ENCODE peak calls at places on chromosomes 1 and 21, in four cellular contexts. One of them, this sample, is unnamed.
A peak's percentile ranks its signal among the peaks of the same experiment; 100 is the strongest.

GRCh38 chr1:186550832-186551231 is 89.9 kb upstream of the PDC start:
- DNase-seq in SW480: no peak
- DNase-seq in choroid plexus epithelial cell: no peak
- DNase-seq in HTR-8/SVneo: no peak
- DNase-seq in this sample: no peak

GRCh38 chr1:54715493-54716298 is at the start of gene TTC4:
- DNase-seq in choroid plexus epithelial cell: peak; percentile 79
- DNase-seq in HTR-8/SVneo: peak; percentile 57
- DNase-seq in SW480: peak; percentile 74
- DNase-seq in this sample: peak; percentile 91

GRCh38 chr21:45150630-45151265 is 76.4 kb downstream of the ADARB1 start:
- DNase-seq in SW480: peak; percentile 25
- DNase-seq in HTR-8/SVneo: no peak
- DNase-seq in choroid plexus epithelial cell: no peak
- DNase-seq in this sample: no peak

GRCh38 chr1:29579821-29580425 is 343.6 kb downstream of the PTPRU start:
- DNase-seq in HTR-8/SVneo: peak; percentile 29
- DNase-seq in SW480: no peak
- DNase-seq in choroid plexus epithelial cell: peak; percentile 75
- DNase-seq in this sample: no peak

GRCh38 chr1:44783697-44784093 is 4.3 kb downstream of the BEST4 start:
- DNase-seq in SW480: no peak
- DNase-seq in choroid plexus epithelial cell: no peak
- DNase-seq in HTR-8/SVneo: no peak
- DNase-seq in this sample: no peak

GRCh38 chr1:57831624-57832023 is 407.8 kb upstream of the DAB1 start:
- DNase-seq in choroid plexus epithelial cell: peak; percentile 33
- DNase-seq in HTR-8/SVneo: no peak
- DNase-seq in SW480: no peak
- DNase-seq in this sample: peak; percentile 3

GRCh38 chr1:9316080-9316444 is 23.4 kb downstream of the SPSB1 start:
- DNase-seq in SW480: no peak
- DNase-seq in choroid plexus epithelial cell: peak; percentile 27
- DNase-seq in HTR-8/SVneo: no peak
- DNase-seq in this sample: no peak

GRCh38 chr1:198387587-198387986 is 152.9 kb downstream of the ATP6V1G3 start:
- DNase-seq in SW480: no peak
- DNase-seq in HTR-8/SVneo: peak; percentile 5
- DNase-seq in choroid plexus epithelial cell: peak; percentile 75
- DNase-seq in this sample: no peak

GRCh38 chr1:193358419-193358818 is 172.0 kb upstream of the B3GALT2 start:
- DNase-seq in SW480: no peak
- DNase-seq in HTR-8/SVneo: no peak
- DNase-seq in choroid plexus epithelial cell: no peak
- DNase-seq in this sample: no peak

GRCh38 chr1:25022361-25023189 is 92.5 kb upstream of the RUNX3 start:
- DNase-seq in HTR-8/SVneo: peak; percentile 88
- DNase-seq in choroid plexus epithelial cell: peak; percentile 99
- DNase-seq in SW480: peak; percentile 84
- DNase-seq in this sample: no peak

GRCh38 chr1:20137604-20138003 is 1.5 kb upstream of the PLA2G2F start:
- DNase-seq in choroid plexus epithelial cell: no peak
- DNase-seq in SW480: no peak
- DNase-seq in HTR-8/SVneo: no peak
- DNase-seq in this sample: no peak

GRCh38 chr1:226806988-226807387 is 63.4 kb upstream of the PSEN2 start:
- DNase-seq in choroid plexus epithelial cell: no peak
- DNase-seq in HTR-8/SVneo: no peak
- DNase-seq in SW480: no peak
- DNase-seq in this sample: no peak

GRCh38 chr1:67735806-67736627 is 51.0 kb downstream of the GADD45A start:
- DNase-seq in HTR-8/SVneo: peak; percentile 76
- DNase-seq in choroid plexus epithelial cell: peak; percentile 94
- DNase-seq in SW480: peak; percentile 87
- DNase-seq in this sample: peak; percentile 86

GRCh38 chr1:117664314-117664713 is 58.5 kb downstream of the TENT5C start:
- DNase-seq in HTR-8/SVneo: no peak
- DNase-seq in SW480: no peak
- DNase-seq in choroid plexus epithelial cell: no peak
- DNase-seq in this sample: no peak

GRCh38 chr1:43847290-43847689 is 86.3 kb upstream of the ARTN start:
- DNase-seq in choroid plexus epithelial cell: peak; percentile 32
- DNase-seq in HTR-8/SVneo: no peak
- DNase-seq in SW480: no peak
- DNase-seq in this sample: no peak

GRCh38 chr1:16152521-16153087 is 3.3 kb downstream of the EPHA2 start:
- DNase-seq in choroid plexus epithelial cell: peak; percentile 63
- DNase-seq in HTR-8/SVneo: no peak
- DNase-seq in SW480: peak; percentile 24
- DNase-seq in this sample: no peak

GRCh38 chr1:194117582-194117981 is 931.2 kb upstream of the B3GALT2 start:
- DNase-seq in HTR-8/SVneo: no peak
- DNase-seq in SW480: no peak
- DNase-seq in choroid plexus epithelial cell: no peak
- DNase-seq in this sample: no peak

GRCh38 chr21:14916676-14917141 is 148.1 kb downstream of the NRIP1 start:
- DNase-seq in SW480: no peak
- DNase-seq in choroid plexus epithelial cell: peak; percentile 90
- DNase-seq in HTR-8/SVneo: no peak
- DNase-seq in this sample: peak; percentile 22

GRCh38 chr1:87647436-87648177 is 318.9 kb downstream of the LMO4 start:
- DNase-seq in HTR-8/SVneo: no peak
- DNase-seq in choroid plexus epithelial cell: no peak
- DNase-seq in SW480: no peak
- DNase-seq in this sample: no peak

GRCh38 chr1:94552071-94552586 is 10.6 kb upstream of the F3 start:
- DNase-seq in HTR-8/SVneo: no peak
- DNase-seq in choroid plexus epithelial cell: peak; percentile 86
- DNase-seq in SW480: peak; percentile 64
- DNase-seq in this sample: no peak

GRCh38 chr1:112524251-112524650 is 15.5 kb downstream of the WNT2B start:
- DNase-seq in HTR-8/SVneo: no peak
- DNase-seq in choroid plexus epithelial cell: peak; percentile 97
- DNase-seq in SW480: no peak
- DNase-seq in this sample: no peak

GRCh38 chr1:25028587-25028909 is 98.5 kb upstream of the RUNX3 start:
- DNase-seq in choroid plexus epithelial cell: no peak
- DNase-seq in SW480: no peak
- DNase-seq in HTR-8/SVneo: no peak
- DNase-seq in this sample: no peak

GRCh38 chr1:95169544-95169943 is 52.4 kb downstream of the TLCD4 start:
- DNase-seq in SW480: peak; percentile 55
- DNase-seq in choroid plexus epithelial cell: no peak
- DNase-seq in HTR-8/SVneo: no peak
- DNase-seq in this sample: peak; percentile 85

GRCh38 chr1:31549807-31550620 is 26.3 kb upstream of the TINAGL1 start:
- DNase-seq in choroid plexus epithelial cell: no peak
- DNase-seq in HTR-8/SVneo: no peak
- DNase-seq in SW480: peak; percentile 80
- DNase-seq in this sample: peak; percentile 81

GRCh38 chr1:20100632-20101355 is 18.5 kb downstream of the PLA2G2D start:
- DNase-seq in SW480: peak; percentile 62
- DNase-seq in HTR-8/SVneo: peak; percentile 48
- DNase-seq in choroid plexus epithelial cell: peak; percentile 70
- DNase-seq in this sample: peak; percentile 32

GRCh38 chr1:100459815-100460114 is 78.2 kb upstream of the GPR88 start:
- DNase-seq in choroid plexus epithelial cell: no peak
- DNase-seq in HTR-8/SVneo: no peak
- DNase-seq in SW480: no peak
- DNase-seq in this sample: no peak

GRCh38 chr1:94543893-94544635 is 2.5 kb upstream of the F3 start:
- DNase-seq in SW480: no peak
- DNase-seq in HTR-8/SVneo: no peak
- DNase-seq in choroid plexus epithelial cell: peak; percentile 91
- DNase-seq in this sample: no peak

GRCh38 chr1:202069670-202070069 is 53.0 kb upstream of the GPR37L1 start:
- DNase-seq in SW480: no peak
- DNase-seq in HTR-8/SVneo: no peak
- DNase-seq in choroid plexus epithelial cell: no peak
- DNase-seq in this sample: no peak

GRCh38 chr1:87981386-87981785 is 652.7 kb downstream of the LMO4 start:
- DNase-seq in SW480: no peak
- DNase-seq in choroid plexus epithelial cell: no peak
- DNase-seq in HTR-8/SVneo: no peak
- DNase-seq in this sample: no peak

GRCh38 chr1:172343246-172344099 is 77.0 kb upstream of the C1orf105 start:
- DNase-seq in HTR-8/SVneo: peak; percentile 30
- DNase-seq in SW480: no peak
- DNase-seq in choroid plexus epithelial cell: peak; percentile 92
- DNase-seq in this sample: peak; percentile 38

GRCh38 chr1:162070825-162071224 is 1.3 kb downstream of the NOS1AP start:
- DNase-seq in HTR-8/SVneo: no peak
- DNase-seq in SW480: no peak
- DNase-seq in choroid plexus epithelial cell: no peak
- DNase-seq in this sample: no peak

GRCh38 chr1:198497326-198498220 is 42.9 kb downstream of the ATP6V1G3 start:
- DNase-seq in SW480: no peak
- DNase-seq in choroid plexus epithelial cell: peak; percentile 64
- DNase-seq in HTR-8/SVneo: no peak
- DNase-seq in this sample: no peak

GRCh38 chr1:97849350-97850339 is 71.2 kb downstream of the DPYD start:
- DNase-seq in choroid plexus epithelial cell: peak; percentile 90
- DNase-seq in HTR-8/SVneo: peak; percentile 60
- DNase-seq in SW480: no peak
- DNase-seq in this sample: no peak

GRCh38 chr1:10778640-10779039 is 17.8 kb downstream of the CASZ1 start:
- DNase-seq in SW480: no peak
- DNase-seq in HTR-8/SVneo: no peak
- DNase-seq in choroid plexus epithelial cell: no peak
- DNase-seq in this sample: no peak

GRCh38 chr1:246428542-246429308 is 78.4 kb downstream of the SMYD3 start:
- DNase-seq in HTR-8/SVneo: peak; percentile 40
- DNase-seq in choroid plexus epithelial cell: peak; percentile 77
- DNase-seq in SW480: peak; percentile 72
- DNase-seq in this sample: no peak

GRCh38 chr21:43921979-43922945 is 57.2 kb downstream of the AGPAT3 start:
- DNase-seq in HTR-8/SVneo: no peak
- DNase-seq in SW480: peak; percentile 46
- DNase-seq in choroid plexus epithelial cell: no peak
- DNase-seq in this sample: no peak

GRCh38 chr1:39268112-39268581 is 63.7 kb downstream of the MACF1 start:
- DNase-seq in choroid plexus epithelial cell: peak; percentile 95
- DNase-seq in HTR-8/SVneo: peak; percentile 31
- DNase-seq in SW480: no peak
- DNase-seq in this sample: no peak

GRCh38 chr1:62384276-62385005 is 52.4 kb upstream of the USP1 start:
- DNase-seq in HTR-8/SVneo: peak; percentile 22
- DNase-seq in SW480: no peak
- DNase-seq in choroid plexus epithelial cell: peak; percentile 94
- DNase-seq in this sample: no peak